ENCODE peak calls at places on chromosomes 6 and 20, in four cellular contexts. One of them, this sample, is unnamed.

GRCh38 chr6:109202409-109203264 is 107.3 kb downstream of the CEP57L1 start:
- DNase-seq in EL: peak
- DNase-seq in NCI-H1694 treated with DMSO at 0.1 percent for 48 hours: no peak
- DNase-seq in HFFc6: peak
- DNase-seq in this sample: no peak

GRCh38 chr20:23082846-23083552 is 3.1 kb downstream of the CD93 start:
- DNase-seq in EL: no peak
- DNase-seq in NCI-H1694 treated with DMSO at 0.1 percent for 48 hours: no peak
- DNase-seq in HFFc6: no peak
- DNase-seq in this sample: no peak

GRCh38 chr6:109389650-109390274 is 7.5 kb upstream of the CD164 start:
- DNase-seq in EL: no peak
- DNase-seq in HFFc6: no peak
- DNase-seq in NCI-H1694 treated with DMSO at 0.1 percent for 48 hours: no peak
- DNase-seq in this sample: no peak

GRCh38 chr6:100126682-100127484 is 132.9 kb upstream of the MCHR2 start:
- DNase-seq in HFFc6: no peak
- DNase-seq in NCI-H1694 treated with DMSO at 0.1 percent for 48 hours: no peak
- DNase-seq in EL: no peak
- DNase-seq in this sample: no peak

GRCh38 chr20:62409935-62410741 is 3.1 kb upstream of the CABLES2 start:
- DNase-seq in HFFc6: peak
- DNase-seq in NCI-H1694 treated with DMSO at 0.1 percent for 48 hours: peak
- DNase-seq in EL: peak
- DNase-seq in this sample: peak

GRCh38 chr20:57396212-57396611 is 5.0 kb downstream of the RBM38 start:
- DNase-seq in NCI-H1694 treated with DMSO at 0.1 percent for 48 hours: no peak
- DNase-seq in EL: no peak
- DNase-seq in HFFc6: no peak
- DNase-seq in this sample: no peak

GRCh38 chr6:2839982-2840793 is 1.5 kb downstream of the SERPINB1 start:
- DNase-seq in NCI-H1694 treated with DMSO at 0.1 percent for 48 hours: no peak
- DNase-seq in HFFc6: peak
- DNase-seq in EL: no peak
- DNase-seq in this sample: no peak

GRCh38 chr6:46098678-46099077 is 31.1 kb upstream of the ENPP4 start:
- DNase-seq in NCI-H1694 treated with DMSO at 0.1 percent for 48 hours: no peak
- DNase-seq in EL: no peak
- DNase-seq in HFFc6: no peak
- DNase-seq in this sample: no peak

GRCh38 chr20:35368616-35369423 is 43.0 kb downstream of the UQCC1 start:
- DNase-seq in EL: peak
- DNase-seq in NCI-H1694 treated with DMSO at 0.1 percent for 48 hours: no peak
- DNase-seq in HFFc6: no peak
- DNase-seq in this sample: peak

GRCh38 chr6:149004664-149005063 is 257.8 kb downstream of the UST start:
- DNase-seq in HFFc6: no peak
- DNase-seq in NCI-H1694 treated with DMSO at 0.1 percent for 48 hours: no peak
- DNase-seq in EL: no peak
- DNase-seq in this sample: no peak

GRCh38 chr6:170003027-170003426 is 251.6 kb downstream of the ERMARD start:
- DNase-seq in HFFc6: no peak
- DNase-seq in EL: no peak
- DNase-seq in NCI-H1694 treated with DMSO at 0.1 percent for 48 hours: no peak
- DNase-seq in this sample: no peak

GRCh38 chr6:56764081-56764566 is 121.4 kb upstream of the DST start:
- DNase-seq in HFFc6: peak
- DNase-seq in EL: peak
- DNase-seq in NCI-H1694 treated with DMSO at 0.1 percent for 48 hours: peak
- DNase-seq in this sample: peak

GRCh38 chr20:62476074-62476838 is 461 bp upstream of the GATA5 start:
- DNase-seq in HFFc6: no peak
- DNase-seq in NCI-H1694 treated with DMSO at 0.1 percent for 48 hours: no peak
- DNase-seq in EL: no peak
- DNase-seq in this sample: no peak

GRCh38 chr6:40340196-40340595 is 247.0 kb downstream of the LRFN2 start:
- DNase-seq in NCI-H1694 treated with DMSO at 0.1 percent for 48 hours: peak
- DNase-seq in HFFc6: no peak
- DNase-seq in EL: no peak
- DNase-seq in this sample: no peak

GRCh38 chr20:62591122-62591468 is 51.2 kb upstream of the SLCO4A1 start:
- DNase-seq in EL: no peak
- DNase-seq in HFFc6: no peak
- DNase-seq in NCI-H1694 treated with DMSO at 0.1 percent for 48 hours: no peak
- DNase-seq in this sample: no peak

GRCh38 chr6:121691126-121691540 is 255.7 kb downstream of the GJA1 start:
- DNase-seq in EL: peak
- DNase-seq in HFFc6: peak
- DNase-seq in NCI-H1694 treated with DMSO at 0.1 percent for 48 hours: no peak
- DNase-seq in this sample: no peak

GRCh38 chr20:56778765-56779195 is 149.7 kb downstream of the TFAP2C start:
- DNase-seq in NCI-H1694 treated with DMSO at 0.1 percent for 48 hours: no peak
- DNase-seq in EL: no peak
- DNase-seq in HFFc6: peak
- DNase-seq in this sample: no peak

GRCh38 chr20:51400051-51400926 is 142.2 kb downstream of the NFATC2 start:
- DNase-seq in EL: no peak
- DNase-seq in NCI-H1694 treated with DMSO at 0.1 percent for 48 hours: no peak
- DNase-seq in HFFc6: no peak
- DNase-seq in this sample: no peak

GRCh38 chr6:136586295-136586694 is 36.1 kb upstream of the MAP7 start:
- DNase-seq in HFFc6: peak
- DNase-seq in EL: peak
- DNase-seq in NCI-H1694 treated with DMSO at 0.1 percent for 48 hours: no peak
- DNase-seq in this sample: no peak

GRCh38 chr6:146041282-146041681 is 12.4 kb downstream of the GRM1 start:
- DNase-seq in NCI-H1694 treated with DMSO at 0.1 percent for 48 hours: no peak
- DNase-seq in EL: peak
- DNase-seq in HFFc6: no peak
- DNase-seq in this sample: peak